ENCODE peak calls at places on chromosomes 5 and 9, in nine cellular contexts. S is small intestine; N is thyroid gland; Z is stomach; C is A549; A is left ventricle myocardium inferior; Y is hepatocyte; O is CD8-positive, alpha-beta memory T cell; V is heart right ventricle. E is an unnamed sample. For H3K4me1, the result is how much of the 10 kb centered on the place peaks cover.

GRCh38 chr9:116323012-116323411 is 169.4 kb downstream of the PAPPA start:
- DNase-seq in V (no peak), C (no peak), O (no peak), Y (peak), N (no peak), S (no peak), Z (no peak), A (no peak), E (no peak)

GRCh38 chr5:126847318-126848221 is 70.6 kb downstream of the LMNB1 start:
- DNase-seq in V (no peak), Y (no peak), N (no peak), S (no peak), A (no peak), O (no peak), Z (no peak), C (no peak), E (no peak)

GRCh38 chr9:83625120-83625710 is 2.3 kb downstream of the IDNK start:
- DNase-seq in A (no peak), V (no peak), O (no peak), C (no peak), Z (no peak), Y (no peak), S (peak), N (no peak), E (no peak)

GRCh38 chr9:71752928-71753327 is 15.4 kb downstream of the CEMIP2 start:
- DNase-seq in Z (no peak), A (no peak), S (no peak), Y (no peak), C (no peak), O (no peak), N (no peak), V (no peak), E (no peak)

GRCh38 chr5:158754018-158754514 is 345.6 kb downstream of the EBF1 start:
- DNase-seq in C (no peak), V (no peak), Z (no peak), Y (no peak), A (no peak), O (no peak), S (no peak), N (no peak), E (no peak)

GRCh38 chr9:128892223-128892892 is 10.4 kb downstream of the LRRC8A start:
- DNase-seq in O (no peak), Z (peak), A (peak), S (peak), V (peak), C (peak), N (peak), Y (peak), E (no peak)

GRCh38 chr9:124559871-124560270 is 52.7 kb upstream of the NR5A1 start:
- DNase-seq in V (no peak), A (no peak), C (no peak), Y (peak), Z (no peak), S (no peak), N (no peak), O (no peak), E (no peak)

GRCh38 chr9:128707446-128707845 is 5.1 kb downstream of the PKN3 start:
- DNase-seq in S (no peak), V (no peak), A (no peak), Y (no peak), Z (no peak), N (no peak), C (no peak), O (no peak), E (no peak)

GRCh38 chr5:34675857-34676256 is 19.7 kb downstream of the RAI14 start:
- DNase-seq in V (no peak), S (no peak), A (no peak), O (no peak), Z (no peak), C (no peak), Y (no peak), N (no peak), E (no peak)

GRCh38 chr5:65084774-65085173 is 316.0 kb downstream of the CWC27 start:
- DNase-seq in S (no peak), Z (no peak), N (no peak), C (no peak), Y (no peak), O (no peak), V (no peak), A (no peak), E (no peak)

GRCh38 chr9:26863074-26863473 is 29.5 kb downstream of the CAAP1 start:
- DNase-seq in Z (no peak), N (no peak), S (peak), V (no peak), O (no peak), A (no peak), C (peak), Y (peak), E (no peak)

GRCh38 chr9:81597749-81598497 is 91.4 kb downstream of the TLE1 start:
- DNase-seq in A (no peak), Y (no peak), O (no peak), V (peak), Z (no peak), N (no peak), S (no peak), C (no peak), E (no peak)

GRCh38 chr5:117318528-117318927 is 743.9 kb upstream of the SEMA6A start:
- DNase-seq in Z (no peak), O (no peak), A (no peak), C (no peak), N (no peak), Y (no peak), V (no peak), S (no peak), E (no peak)

GRCh38 chr5:33969572-33970452 is 14.7 kb downstream of the SLC45A2 start:
- DNase-seq in Z (no peak), Y (peak), S (peak), N (peak), O (no peak), A (no peak), V (no peak), C (peak), E (peak)

GRCh38 chr9:84711936-84712335 is 42.4 kb downstream of the NTRK2 start:
- DNase-seq in O (no peak), Y (no peak), C (no peak), N (peak), Z (no peak), A (no peak), S (no peak), V (peak), E (no peak)

GRCh38 chr5:144248015-144248414 is 77.3 kb downstream of the KCTD16 start:
- DNase-seq in S (no peak), A (no peak), Y (no peak), C (no peak), N (no peak), Z (no peak), O (no peak), V (no peak), E (no peak)

GRCh38 chr5:151205411-151205810 is 18.5 kb downstream of the CCDC69 start:
- DNase-seq in Y (no peak), N (no peak), S (no peak), V (no peak), Z (no peak), O (no peak), C (no peak), A (no peak), E (peak)

GRCh38 chr9:1879501-1879900 is 135.6 kb upstream of the SMARCA2 start:
- DNase-seq in Z (no peak), O (no peak), V (no peak), N (no peak), A (no peak), C (no peak), Y (no peak), S (no peak), E (no peak)

GRCh38 chr5:9408964-9409363 is 136.9 kb downstream of the SEMA5A start:
- DNase-seq in Z (no peak), N (no peak), S (no peak), A (no peak), C (no peak), Y (peak), O (no peak), V (no peak), E (no peak)
- H3K4me1 ChIP-seq in Z (under half), N (under half), S (under half), A (under half), C (under half), Y (under half), O (under half), V (under half), E (under half)

DNA sequence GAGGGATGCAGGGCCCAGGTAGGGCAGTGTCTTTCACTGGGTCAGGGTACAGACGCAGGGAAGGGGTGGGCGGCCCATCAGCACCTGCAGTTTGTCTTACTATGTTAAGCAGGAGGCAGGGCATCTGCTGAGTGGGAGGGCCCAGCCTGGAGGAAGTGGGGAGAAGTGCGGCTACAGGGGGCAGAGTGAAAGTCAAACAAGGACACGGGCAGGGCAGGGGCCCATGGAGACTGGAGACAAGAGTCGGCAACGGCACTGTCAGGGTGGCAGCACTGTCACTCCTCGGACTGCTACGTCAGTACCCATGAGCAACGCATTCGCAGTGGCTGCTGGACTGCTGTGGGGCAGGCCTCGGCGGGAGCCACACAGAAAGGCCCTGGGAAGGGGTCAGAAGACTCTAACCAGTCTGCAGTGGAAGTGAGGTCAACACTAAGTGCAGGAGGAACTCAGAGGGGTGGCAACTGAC is 19.7 kb downstream of the CAMSAP1 start:
- DNase-seq in Z (peak), V (no peak), O (peak), C (no peak), Y (no peak), N (no peak), A (no peak), S (no peak), E (peak)
- H3K4me1 ChIP-seq in Z (half or more), V (half or more), O (under half), C (under half), Y (under half), N (under half), A (half or more), S (under half), E (under half)

GRCh38 chr9:134361426-134361825 is 35.2 kb downstream of the RXRA start:
- DNase-seq in Z (no peak), N (no peak), Y (no peak), A (no peak), S (peak), O (no peak), C (no peak), V (no peak), E (no peak)
- H3K4me1 ChIP-seq in Z (half or more), N (half or more), Y (half or more), A (half or more), S (under half), O (under half), C (under half), V (half or more), E (under half)

GRCh38 chr5:131282235-131282634 is 18.4 kb downstream of the CDC42SE2 start:
- DNase-seq in C (no peak), N (no peak), Y (no peak), A (no peak), S (peak), O (no peak), Z (no peak), V (no peak), E (no peak)

GRCh38 chr5:131281868-131282234 is 18.0 kb downstream of the CDC42SE2 start:
- DNase-seq in Z (no peak), C (no peak), A (no peak), N (no peak), S (no peak), V (no peak), O (no peak), Y (no peak), E (no peak)

GRCh38 chr5:131279209-131279608 is 15.4 kb downstream of the CDC42SE2 start:
- DNase-seq in A (no peak), V (no peak), Z (no peak), Y (no peak), C (no peak), O (no peak), N (no peak), S (no peak), E (no peak)

GRCh38 chr5:131281133-131281867 is 17.4 kb downstream of the CDC42SE2 start:
- DNase-seq in C (no peak), A (no peak), N (no peak), Z (no peak), Y (peak), V (no peak), S (peak), O (peak), E (peak)

GRCh38 chr5:131280417-131280816 is 16.6 kb downstream of the CDC42SE2 start:
- DNase-seq in N (no peak), Z (no peak), A (no peak), O (no peak), Y (no peak), C (no peak), V (no peak), S (no peak), E (no peak)
- H3K4me1 ChIP-seq in N (under half), Z (half or more), A (under half), O (half or more), Y (under half), C (under half), V (under half), S (under half), E (half or more)

GRCh38 chr5:143155445-143155844 is 248.0 kb downstream of the NR3C1 start:
- DNase-seq in O (no peak), S (no peak), N (no peak), C (no peak), Z (no peak), A (no peak), Y (no peak), V (no peak), E (no peak)
- H3K4me1 ChIP-seq in O (under half), S (under half), N (under half), C (under half), Z (under half), A (under half), Y (under half), V (under half), E (under half)

GRCh38 chr5:95858023-95858461 is 35.5 kb upstream of the GLRX start:
- DNase-seq in Y (peak), S (no peak), O (no peak), N (peak), C (no peak), V (peak), Z (no peak), A (peak), E (no peak)
- H3K4me1 ChIP-seq in Y (under half), S (under half), O (under half), N (half or more), C (half or more), V (under half), Z (half or more), A (half or more), E (under half)

DNA sequence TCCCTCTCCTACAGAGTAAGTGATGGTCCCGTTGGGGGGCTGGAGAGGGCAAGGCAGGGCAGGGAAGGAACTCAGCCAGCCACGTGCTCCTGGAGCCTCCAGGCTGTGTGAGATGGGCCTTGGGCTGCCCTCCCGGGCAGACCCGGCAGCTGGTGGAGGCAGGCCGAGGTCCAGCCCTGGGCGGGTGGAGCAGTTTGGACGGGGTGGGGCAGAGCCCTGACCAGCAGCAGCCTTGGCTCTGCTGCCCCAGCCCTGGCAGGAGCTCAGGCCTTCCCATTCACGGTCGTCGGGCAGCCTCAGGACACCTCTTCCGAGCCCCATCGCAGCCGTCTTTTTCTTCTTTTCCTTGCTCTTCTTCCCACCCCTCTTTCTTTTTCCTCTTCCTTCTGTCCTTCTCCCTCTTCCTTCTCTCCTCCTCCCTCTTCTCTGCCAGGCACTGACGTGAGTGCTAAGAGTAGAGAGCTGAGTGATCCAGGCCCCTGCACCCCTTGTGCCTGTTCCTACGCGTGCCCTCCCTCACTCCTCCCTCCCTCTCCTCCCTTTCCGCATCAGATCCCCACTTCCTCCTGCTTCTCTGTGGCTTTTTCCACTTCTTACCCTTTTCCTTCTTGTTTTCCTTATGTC is 42.8 kb downstream of the AMBP start:
- DNase-seq in S (no peak), Z (no peak), A (no peak), Y (no peak), V (no peak), O (no peak), C (no peak), N (no peak), E (no peak)
- H3K4me1 ChIP-seq in S (under half), Z (under half), A (under half), Y (under half), V (under half), O (under half), C (under half), N (under half), E (under half)

GRCh38 chr9:127129718-127130085 is 7.3 kb upstream of the ANGPTL2 start:
- DNase-seq in V (no peak), A (no peak), S (no peak), O (no peak), Z (no peak), C (no peak), Y (no peak), N (no peak), E (no peak)

GRCh38 chr9:127126981-127127380 is 4.5 kb upstream of the ANGPTL2 start:
- DNase-seq in Y (no peak), O (no peak), Z (no peak), A (no peak), N (no peak), S (no peak), C (no peak), V (no peak), E (no peak)

GRCh38 chr9:127130235-127130634 is 7.8 kb upstream of the ANGPTL2 start:
- DNase-seq in Y (no peak), O (no peak), C (no peak), S (no peak), V (no peak), N (no peak), Z (no peak), A (no peak), E (no peak)

GRCh38 chr9:127129073-127129717 is 6.8 kb upstream of the ANGPTL2 start:
- DNase-seq in O (no peak), A (no peak), N (no peak), Z (no peak), C (no peak), S (no peak), Y (no peak), V (no peak), E (no peak)

DNA sequence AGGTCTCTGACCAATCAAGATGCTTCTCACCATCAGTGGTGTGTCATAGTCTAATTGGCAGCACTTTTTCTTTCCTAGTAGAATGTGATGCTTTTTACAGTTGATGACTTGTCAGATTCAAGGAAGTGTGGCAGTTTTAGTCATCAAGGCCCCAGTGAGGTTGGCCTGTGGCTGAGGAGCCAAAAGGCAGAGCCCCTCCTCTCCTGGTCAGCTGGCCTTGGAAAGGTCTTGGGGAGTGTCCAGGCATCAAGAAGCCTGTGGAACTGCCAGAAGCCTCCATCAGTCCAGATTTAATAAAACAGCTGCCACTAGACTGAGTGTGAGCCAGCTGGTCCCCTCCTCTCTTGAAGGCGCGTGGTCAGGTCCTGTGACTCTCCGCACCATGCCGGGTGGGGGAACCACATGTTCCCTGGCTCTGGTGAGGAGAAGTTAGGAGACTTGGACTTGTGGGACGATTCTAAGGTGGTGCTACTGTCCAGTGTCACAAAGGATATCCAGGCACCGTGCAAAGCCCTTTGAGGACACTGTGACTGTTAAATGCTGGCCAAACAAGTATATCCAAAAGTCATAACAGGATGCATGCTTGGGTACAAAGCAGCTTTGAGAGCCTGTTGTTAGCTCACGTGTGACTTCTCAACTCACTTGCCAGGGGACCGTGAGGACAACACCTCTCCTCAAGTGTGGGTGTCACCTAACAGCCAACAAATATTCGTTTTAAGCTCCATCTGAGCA is 6.1 kb upstream of the ANGPTL2 start:
- DNase-seq in O (no peak), Y (no peak), S (no peak), V (peak), N (peak), A (peak), Z (no peak), C (no peak), E (no peak)
- H3K4me1 ChIP-seq in O (under half), Y (under half), S (under half), V (under half), N (under half), A (half or more), Z (under half), C (under half), E (under half)

E was measured in naive thymus-derived CD4-positive, alpha-beta T cell.